ENCODE peak calls at places on chromosome 6, in six cellular contexts. I is IMR-90, L is trophoblast cell, G is H9, A is neuronal stem cell, U is H1. S is an unnamed sample.

GRCh38 chr6:14638932-14639875 is 521.6 kb downstream of the CD83 start:
- DNase-seq in I (peak; percentile 60), L (peak; percentile 2), G (no peak), A (peak; percentile 33), U (peak; percentile 50), S (peak; percentile 68)

GRCh38 chr6:83071023-83071422 is 3.6 kb downstream of the DOP1A start:
- DNase-seq in I (no peak), L (no peak), G (no peak), A (no peak), U (no peak), S (no peak)

GRCh38 chr6:107491791-107492674 is 2.1 kb downstream of the SOBP start:
- DNase-seq in I (peak; percentile 56), L (no peak), G (no peak), A (no peak), U (no peak), S (peak; percentile 16)

GRCh38 chr6:111605100-111605748 is 454 bp downstream of the TRAF3IP2 start:
- DNase-seq in I (peak; percentile 86), L (peak; percentile 23), G (peak; percentile 72), A (no peak), U (peak; percentile 67), S (peak; percentile 91)

GRCh38 chr6:15893556-15894253 is 230.9 kb upstream of the DTNBP1 start:
- DNase-seq in I (peak; percentile 27), L (no peak), G (no peak), A (no peak), U (no peak), S (no peak)

GRCh38 chr6:28693751-28694443 is 168.2 kb downstream of the GPX5 start:
- DNase-seq in I (no peak), L (no peak), G (peak; percentile 55), A (peak; percentile 51), U (peak; percentile 56), S (no peak)

GRCh38 chr6:1762203-1762602 is 152.5 kb downstream of the FOXC1 start:
- DNase-seq in I (no peak), L (no peak), G (no peak), A (no peak), U (no peak), S (no peak)

GRCh38 chr6:102389994-102390393 is 996.5 kb downstream of the GRIK2 start:
- DNase-seq in I (no peak), L (no peak), G (no peak), A (no peak), U (no peak), S (no peak)

GRCh38 chr6:710601-711571 is 17.9 kb upstream of the EXOC2 start:
- DNase-seq in I (peak; percentile 79), L (peak; percentile 24), G (peak; percentile 60), A (peak; percentile 32), U (peak; percentile 75), S (peak; percentile 91)

GRCh38 chr6:25971187-25971811 is 8.7 kb downstream of the TRIM38 start:
- DNase-seq in I (peak; percentile 92), L (no peak), G (no peak), A (no peak), U (no peak), S (peak; percentile 92)

GRCh38 chr6:154763650-154764049 is 30.4 kb downstream of the SCAF8 start:
- DNase-seq in I (peak; percentile 14), L (no peak), G (no peak), A (no peak), U (no peak), S (peak; percentile 57)

GRCh38 chr6:20741490-20741889 is 207.2 kb downstream of the CDKAL1 start:
- DNase-seq in I (no peak), L (no peak), G (no peak), A (no peak), U (no peak), S (no peak)

GRCh38 chr6:111686249-111686997 is 80.7 kb upstream of the TRAF3IP2 start:
- DNase-seq in I (no peak), L (no peak), G (no peak), A (peak; percentile 62), U (no peak), S (no peak)

GRCh38 chr6:130666796-130667195 is 160.4 kb upstream of the SMLR1 start:
- DNase-seq in I (no peak), L (no peak), G (no peak), A (no peak), U (no peak), S (no peak)

GRCh38 chr6:29679962-29680361 is 990 bp downstream of the ZFP57 start:
- DNase-seq in I (no peak), L (peak; percentile 74), G (no peak), A (no peak), U (no peak), S (no peak)

GRCh38 chr6:11462742-11463414 is 74.7 kb upstream of the TMEM170B start:
- DNase-seq in I (peak; percentile 46), L (peak; percentile 0), G (no peak), A (no peak), U (no peak), S (peak; percentile 57)

GRCh38 chr6:139742671-139743070 is 368.2 kb upstream of the CITED2 start:
- DNase-seq in I (no peak), L (no peak), G (no peak), A (no peak), U (no peak), S (no peak)

GRCh38 chr6:13908955-13909381 is 15.8 kb upstream of the RNF182 start:
- DNase-seq in I (peak; percentile 74), L (peak; percentile 59), G (peak; percentile 52), A (peak; percentile 55), U (no peak), S (peak; percentile 77)

GRCh38 chr6:124010574-124010973 is 206.9 kb downstream of the NKAIN2 start:
- DNase-seq in I (no peak), L (no peak), G (no peak), A (no peak), U (no peak), S (no peak)

GRCh38 chr6:48560408-48560807 is 449.4 kb upstream of the PTCHD4 start:
- DNase-seq in I (peak; percentile 22), L (peak; percentile 3), G (no peak), A (no peak), U (no peak), S (peak; percentile 51)

GRCh38 chr6:99288668-99289067 is 60.8 kb downstream of the FAXC start:
- DNase-seq in I (no peak), L (no peak), G (no peak), A (no peak), U (no peak), S (no peak)

GRCh38 chr6:109187399-109188114 is 92.2 kb downstream of the CEP57L1 start:
- DNase-seq in I (peak; percentile 28), L (peak; percentile 1), G (peak; percentile 40), A (peak; percentile 35), U (peak; percentile 78), S (peak; percentile 44)

GRCh38 chr6:134908906-134909516 is 40.9 kb downstream of the ALDH8A1 start:
- DNase-seq in I (peak; percentile 100), L (peak; percentile 96), G (no peak), A (no peak), U (no peak), S (peak; percentile 92)

GRCh38 chr6:148972481-148972880 is 225.7 kb downstream of the UST start:
- DNase-seq in I (no peak), L (peak; percentile 83), G (peak; percentile 98), A (no peak), U (peak; percentile 88), S (peak; percentile 32)

GRCh38 chr6:3644613-3645012 is 106.9 kb downstream of the PXDC1 start:
- DNase-seq in I (no peak), L (peak; percentile 50), G (no peak), A (no peak), U (peak; percentile 41), S (no peak)

GRCh38 chr6:160000280-160000704 is 31.4 kb downstream of the IGF2R start:
- DNase-seq in I (no peak), L (no peak), G (no peak), A (no peak), U (no peak), S (no peak)

GRCh38 chr6:43055966-43056365 is 2.3 kb upstream of the CUL7 start:
- DNase-seq in I (no peak), L (peak; percentile 95), G (no peak), A (no peak), U (no peak), S (no peak)

GRCh38 chr6:149696904-149697303 is 21.0 kb downstream of the LATS1 start:
- DNase-seq in I (peak; percentile 52), L (no peak), G (no peak), A (no peak), U (no peak), S (no peak)

GRCh38 chr6:28585335-28585734 is 59.7 kb downstream of the GPX5 start:
- DNase-seq in I (peak; percentile 76), L (peak; percentile 37), G (no peak), A (no peak), U (no peak), S (peak; percentile 33)

GRCh38 chr6:73898599-73898998 is 202.6 kb downstream of the CD109 start:
- DNase-seq in I (no peak), L (no peak), G (no peak), A (no peak), U (no peak), S (no peak)

GRCh38 chr6:163148781-163149534 is 265.6 kb upstream of the QKI start:
- DNase-seq in I (no peak), L (no peak), G (no peak), A (no peak), U (no peak), S (no peak)

GRCh38 chr6:65984089-65984488 is 277.1 kb upstream of the EYS start:
- DNase-seq in I (no peak), L (no peak), G (no peak), A (no peak), U (no peak), S (no peak)
- H4K91ac ChIP-seq in I (no peak overlapping the region), L (no peak overlapping the region), G (no peak overlapping the region), A (no peak overlapping the region), U (no peak overlapping the region), S (no peak overlapping the region)

GRCh38 chr6:167840526-167841179 is 13.9 kb downstream of the AFDN start:
- DNase-seq in I (no peak), L (no peak), G (no peak), A (no peak), U (no peak), S (no peak)
- H2BK120ac ChIP-seq in I (no peak overlapping the region), L (no peak overlapping the region), G (no peak overlapping the region), A (no peak overlapping the region), U (no peak overlapping the region), S (no peak overlapping the region)

GRCh38 chr6:41408576-41408975 is 73.2 kb downstream of the NCR2 start:
- DNase-seq in I (no peak), L (no peak), G (peak; percentile 40), A (no peak), U (no peak), S (no peak)
- H3K23ac ChIP-seq in I (no peak overlapping the region), L (no peak overlapping the region), G (no peak overlapping the region), A (no peak overlapping the region), U (no peak overlapping the region), S (no peak overlapping the region)

GRCh38 chr6:44189257-44189656 is 27.5 kb upstream of the MYMX start:
- DNase-seq in I (no peak), L (peak; percentile 58), G (no peak), A (no peak), U (no peak), S (no peak)

GRCh38 chr6:44182911-44183390 is 24.3 kb downstream of the CAPN11 start:
- DNase-seq in I (no peak), L (peak; percentile 91), G (no peak), A (no peak), U (no peak), S (no peak)

GRCh38 chr6:44188819-44189218 is 27.9 kb upstream of the MYMX start:
- DNase-seq in I (no peak), L (no peak), G (no peak), A (no peak), U (no peak), S (no peak)

GRCh38 chr6:44183783-44184182 is 25.2 kb downstream of the CAPN11 start:
- DNase-seq in I (no peak), L (no peak), G (no peak), A (no peak), U (no peak), S (no peak)

GRCh38 chr6:44186691-44187025 is 28.0 kb downstream of the CAPN11 start:
- DNase-seq in I (no peak), L (no peak), G (no peak), A (no peak), U (no peak), S (no peak)
- H4K91ac ChIP-seq in I (no peak overlapping the region), L (no peak overlapping the region), G (no peak overlapping the region), A (no peak overlapping the region), U (no peak overlapping the region), S (no peak overlapping the region)